ENCODE peak calls at places on chromosomes 12 and 14, in four cellular contexts. V, Z, T and D are unnamed samples.

GRCh38 chr12:121423682-121424631 is 24.0 kb downstream of the RNF34 start:
- DNase-seq in V (no peak), T (no peak), Z (no peak), D (no peak)

GRCh38 chr12:67586951-67587350 is 61.6 kb upstream of the DYRK2 start:
- DNase-seq in Z (no peak), T (no peak), V (no peak), D (no peak)

GRCh38 chr12:45774508-45775162 is 45.1 kb downstream of the ARID2 start:
- DNase-seq in V (no peak), T (no peak), Z (no peak), D (no peak)

GRCh38 chr12:79842630-79843029 is 92.3 kb downstream of the PPP1R12A start:
- DNase-seq in Z (no peak), T (no peak), V (no peak), D (no peak)

GRCh38 chr14:92556863-92557543 is 43.4 kb downstream of the RIN3 start:
- DNase-seq in V (no peak), Z (no peak), T (no peak), D (no peak)

GRCh38 chr12:79517363-79517762 is 173.4 kb downstream of the PAWR start:
- DNase-seq in T (no peak), V (no peak), Z (no peak), D (no peak)

GRCh38 chr12:75480469-75480949 is at the start of gene GLIPR1:
- DNase-seq in T (peak; percentile 69), Z (no peak), V (peak; percentile 56), D (peak; percentile 69)

GRCh38 chr14:99729991-99730875 is 46.1 kb downstream of the CYP46A1 start:
- DNase-seq in V (peak; percentile 54), Z (peak; percentile 87), T (peak; percentile 93), D (peak; percentile 91)

GRCh38 chr12:131142891-131143637 is 189.4 kb downstream of the ADGRD1 start:
- DNase-seq in T (no peak), Z (no peak), V (no peak), D (no peak)

GRCh38 chr14:102579696-102580551 is 12.5 kb upstream of the RCOR1 start:
- DNase-seq in V (no peak), Z (no peak), T (no peak), D (no peak)